ENCODE peak calls at places on chromosome 16, in six cellular contexts. One of them, this sample, is unnamed.

GRCh38 chr16:57503366-57503765 is 17.1 kb upstream of the DOK4 start:
- DNase-seq in memory B cell: no peak
- DNase-seq in caudate nucleus: no peak
- DNase-seq in Peyer's patch: no peak
- DNase-seq in LHCN-M2: no peak
- DNase-seq in transverse colon: no peak
- DNase-seq in this sample: no peak

GRCh38 chr16:71440669-71441347 is 1.0 kb downstream of the TLE7 start:
- DNase-seq in LHCN-M2: no peak
- DNase-seq in caudate nucleus: no peak
- DNase-seq in Peyer's patch: no peak
- DNase-seq in memory B cell: no peak
- DNase-seq in transverse colon: no peak
- DNase-seq in this sample: no peak

GRCh38 chr16:29111421-29111820 is 126.6 kb downstream of the LAT start:
- DNase-seq in LHCN-M2: no peak
- DNase-seq in transverse colon: no peak
- DNase-seq in Peyer's patch: no peak
- DNase-seq in memory B cell: no peak
- DNase-seq in caudate nucleus: no peak
- DNase-seq in this sample: no peak

GRCh38 chr16:11032922-11033291 is 88.5 kb downstream of the CLEC16A start:
- DNase-seq in LHCN-M2: no peak
- DNase-seq in memory B cell: no peak
- DNase-seq in caudate nucleus: no peak
- DNase-seq in Peyer's patch: no peak
- DNase-seq in transverse colon: peak
- DNase-seq in this sample: no peak

GRCh38 chr16:83577201-83577600 is 230.6 kb upstream of the HSBP1 start:
- DNase-seq in LHCN-M2: no peak
- DNase-seq in memory B cell: no peak
- DNase-seq in caudate nucleus: no peak
- DNase-seq in Peyer's patch: no peak
- DNase-seq in transverse colon: no peak
- DNase-seq in this sample: no peak

GRCh38 chr16:54077412-54077821 is 209.2 kb downstream of the IRX3 start:
- DNase-seq in caudate nucleus: no peak
- DNase-seq in Peyer's patch: no peak
- DNase-seq in memory B cell: no peak
- DNase-seq in transverse colon: no peak
- DNase-seq in LHCN-M2: peak
- DNase-seq in this sample: peak

GRCh38 chr16:2910441-2910840 is 1.3 kb upstream of the FLYWCH1 start:
- DNase-seq in LHCN-M2: no peak
- DNase-seq in Peyer's patch: no peak
- DNase-seq in memory B cell: no peak
- DNase-seq in caudate nucleus: no peak
- DNase-seq in transverse colon: no peak
- DNase-seq in this sample: no peak

GRCh38 chr16:86866986-86867722 is 288.8 kb downstream of the FOXL1 start:
- DNase-seq in transverse colon: no peak
- DNase-seq in memory B cell: no peak
- DNase-seq in LHCN-M2: no peak
- DNase-seq in caudate nucleus: no peak
- DNase-seq in Peyer's patch: no peak
- DNase-seq in this sample: no peak

GRCh38 chr16:28210264-28210663 is 1.5 kb downstream of the XPO6 start:
- DNase-seq in transverse colon: no peak
- DNase-seq in LHCN-M2: no peak
- DNase-seq in memory B cell: no peak
- DNase-seq in caudate nucleus: no peak
- DNase-seq in Peyer's patch: no peak
- DNase-seq in this sample: no peak

GRCh38 chr16:1002399-1003161 is 21.0 kb downstream of the SOX8 start:
- DNase-seq in memory B cell: no peak
- DNase-seq in caudate nucleus: no peak
- DNase-seq in transverse colon: peak
- DNase-seq in Peyer's patch: no peak
- DNase-seq in LHCN-M2: peak
- DNase-seq in this sample: peak

GRCh38 chr16:81189100-81189664 is 49.3 kb upstream of the BCO1 start:
- DNase-seq in transverse colon: peak
- DNase-seq in Peyer's patch: peak
- DNase-seq in LHCN-M2: peak
- DNase-seq in caudate nucleus: peak
- DNase-seq in memory B cell: no peak
- DNase-seq in this sample: no peak

GRCh38 chr16:77584205-77584859 is 138.0 kb upstream of the NUDT7 start:
- DNase-seq in transverse colon: peak
- DNase-seq in LHCN-M2: peak
- DNase-seq in Peyer's patch: no peak
- DNase-seq in memory B cell: peak
- DNase-seq in caudate nucleus: no peak
- DNase-seq in this sample: peak

GRCh38 chr16:24858219-24859041 is 12.7 kb downstream of the SLC5A11 start:
- DNase-seq in memory B cell: peak
- DNase-seq in Peyer's patch: peak
- DNase-seq in LHCN-M2: peak
- DNase-seq in transverse colon: peak
- DNase-seq in caudate nucleus: no peak
- DNase-seq in this sample: peak

GRCh38 chr16:68062910-68063393 is 22.2 kb upstream of the NFATC3 start:
- DNase-seq in memory B cell: no peak
- DNase-seq in transverse colon: peak
- DNase-seq in Peyer's patch: no peak
- DNase-seq in caudate nucleus: no peak
- DNase-seq in LHCN-M2: no peak
- DNase-seq in this sample: no peak

GRCh38 chr16:82657239-82657638 is 30.5 kb downstream of the CDH13 start:
- DNase-seq in memory B cell: no peak
- DNase-seq in Peyer's patch: no peak
- DNase-seq in LHCN-M2: peak
- DNase-seq in transverse colon: no peak
- DNase-seq in caudate nucleus: no peak
- DNase-seq in this sample: no peak

GRCh38 chr16:31460582-31461002 is 1.3 kb downstream of the ARMC5 start:
- DNase-seq in caudate nucleus: no peak
- DNase-seq in LHCN-M2: peak
- DNase-seq in transverse colon: no peak
- DNase-seq in Peyer's patch: peak
- DNase-seq in memory B cell: no peak
- DNase-seq in this sample: no peak

GRCh38 chr16:30077656-30078055 is 1.9 kb downstream of the PPP4C start:
- DNase-seq in Peyer's patch: no peak
- DNase-seq in LHCN-M2: no peak
- DNase-seq in caudate nucleus: no peak
- DNase-seq in memory B cell: no peak
- DNase-seq in transverse colon: no peak
- DNase-seq in this sample: no peak

GRCh38 chr16:77231047-77231446 is 31.8 kb downstream of the SYCE1L start:
- DNase-seq in Peyer's patch: no peak
- DNase-seq in caudate nucleus: no peak
- DNase-seq in memory B cell: no peak
- DNase-seq in transverse colon: no peak
- DNase-seq in LHCN-M2: no peak
- DNase-seq in this sample: no peak

GRCh38 chr16:69553332-69553731 is 12.4 kb upstream of the NFAT5 start:
- DNase-seq in transverse colon: no peak
- DNase-seq in Peyer's patch: no peak
- DNase-seq in LHCN-M2: no peak
- DNase-seq in memory B cell: no peak
- DNase-seq in caudate nucleus: no peak
- DNase-seq in this sample: no peak

GRCh38 chr16:69706975-69707340 is 19.4 kb downstream of the NQO1 start:
- DNase-seq in transverse colon: no peak
- DNase-seq in caudate nucleus: no peak
- DNase-seq in LHCN-M2: no peak
- DNase-seq in memory B cell: no peak
- DNase-seq in Peyer's patch: no peak
- DNase-seq in this sample: no peak

GRCh38 chr16:55357241-55357640 is 33.2 kb downstream of the IRX6 start:
- DNase-seq in caudate nucleus: no peak
- DNase-seq in transverse colon: no peak
- DNase-seq in LHCN-M2: no peak
- DNase-seq in memory B cell: no peak
- DNase-seq in Peyer's patch: no peak
- DNase-seq in this sample: no peak

GRCh38 chr16:68230956-68231355 is 5.0 kb downstream of the ESRP2 start:
- DNase-seq in caudate nucleus: no peak
- DNase-seq in memory B cell: no peak
- DNase-seq in Peyer's patch: no peak
- DNase-seq in transverse colon: no peak
- DNase-seq in LHCN-M2: no peak
- DNase-seq in this sample: no peak

GRCh38 chr16:425082-425718 is at the start of gene RAB11FIP3:
- DNase-seq in caudate nucleus: peak
- DNase-seq in memory B cell: peak
- DNase-seq in transverse colon: peak
- DNase-seq in LHCN-M2: peak
- DNase-seq in Peyer's patch: peak
- DNase-seq in this sample: peak

GRCh38 chr16:73025111-73025505 is 22.8 kb downstream of the ZFHX3 start:
- DNase-seq in LHCN-M2: no peak
- DNase-seq in caudate nucleus: no peak
- DNase-seq in Peyer's patch: no peak
- DNase-seq in transverse colon: no peak
- DNase-seq in memory B cell: no peak
- DNase-seq in this sample: no peak

This sample was measured in HT1080.